ENCODE peak calls at places on chromosomes 1 and 21, in five cellular contexts. H, U, W, Y and D are unnamed samples.

GRCh38 chr1:64236584-64236983 is 33.2 kb downstream of the UBE2U start:
- DNase-seq in Y (no peak), H (no peak), U (no peak), W (no peak), D (no peak)

GRCh38 chr1:211910917-211911485 is 80.4 kb upstream of the LPGAT1 start:
- DNase-seq in Y (no peak), H (no peak), W (no peak), U (no peak), D (no peak)

GRCh38 chr1:29121951-29122661 is 1.6 kb downstream of the TMEM200B start:
- DNase-seq in Y (no peak), W (peak), H (no peak), U (no peak), D (no peak)

GRCh38 chr1:111677604-111678003 is 58.0 kb downstream of the RAP1A start:
- DNase-seq in W (no peak), Y (no peak), H (no peak), U (no peak), D (no peak)

GRCh38 chr1:207925210-207925609 is 14.3 kb upstream of the CD34 start:
- DNase-seq in H (peak), Y (no peak), W (no peak), U (peak), D (no peak)

GRCh38 chr1:200279810-200280411 is 129.9 kb downstream of the ZNF281 start:
- DNase-seq in Y (peak), U (no peak), W (no peak), H (peak), D (no peak)

GRCh38 chr1:41539999-41540398 is 55.5 kb upstream of the EDN2 start:
- DNase-seq in U (no peak), Y (no peak), H (peak), W (no peak), D (no peak)

GRCh38 chr1:205441716-205442050 is 14.2 kb downstream of the BLACAT1 start:
- DNase-seq in H (no peak), Y (no peak), W (no peak), U (no peak), D (no peak)

GRCh38 chr1:6897138-6897537 is 111.9 kb downstream of the CAMTA1 start:
- DNase-seq in W (no peak), H (no peak), U (no peak), Y (peak), D (no peak)

GRCh38 chr1:61222240-61222639 is 139.9 kb downstream of the NFIA start:
- DNase-seq in H (no peak), U (no peak), W (no peak), Y (no peak), D (no peak)

GRCh38 chr1:6738987-6739386 is 37.4 kb upstream of the DNAJC11 start:
- DNase-seq in W (no peak), U (no peak), H (no peak), Y (no peak), D (no peak)

GRCh38 chr21:32599146-32599925 is 12.8 kb downstream of the CFAP298 start:
- DNase-seq in Y (peak), H (no peak), U (no peak), W (no peak), D (no peak)

GRCh38 chr1:152047607-152047953 is 10.8 kb upstream of the S100A11 start:
- DNase-seq in H (peak), W (peak), U (no peak), Y (no peak), D (no peak)

GRCh38 chr1:231139659-231140650 is 21.9 kb upstream of the TRIM67 start:
- DNase-seq in W (no peak), U (no peak), Y (peak), H (no peak), D (peak)

GRCh38 chr1:91876040-91876470 is 9.9 kb downstream of the TGFBR3 start:
- DNase-seq in U (no peak), W (no peak), H (no peak), Y (no peak), D (no peak)

GRCh38 chr1:154725841-154726240 is 117.9 kb upstream of the ADAR start:
- DNase-seq in U (no peak), Y (no peak), W (no peak), H (no peak), D (no peak)

GRCh38 chr1:213676741-213677140 is 311.0 kb upstream of the PROX1 start:
- DNase-seq in W (no peak), U (no peak), Y (no peak), H (no peak), D (peak)

GRCh38 chr1:50971748-50972305 is 1.8 kb downstream of the CDKN2C start:
- DNase-seq in U (no peak), Y (no peak), W (no peak), H (no peak), D (no peak)

GRCh38 chr1:80056179-80056578 is 1049.6 kb upstream of the ADGRL4 start:
- DNase-seq in Y (no peak), U (no peak), W (no peak), H (no peak), D (no peak)

GRCh38 chr21:14814282-14814681 is 250.5 kb downstream of the NRIP1 start:
- DNase-seq in U (no peak), W (no peak), Y (no peak), H (no peak), D (no peak)

GRCh38 chr1:87950369-87950768 is 621.7 kb downstream of the LMO4 start:
- DNase-seq in Y (no peak), U (no peak), H (no peak), W (no peak), D (no peak)

GRCh38 chr1:26378088-26378878 is 5.7 kb upstream of the ZNF683 start:
- DNase-seq in U (no peak), W (no peak), Y (no peak), H (no peak), D (no peak)

GRCh38 chr1:48758976-48759375 is 17.7 kb downstream of the BEND5 start:
- DNase-seq in H (no peak), U (no peak), W (no peak), Y (no peak), D (no peak)

GRCh38 chr1:219299420-219299819 is 125.7 kb downstream of the LYPLAL1 start:
- DNase-seq in W (no peak), H (no peak), U (no peak), Y (no peak), D (no peak)

GRCh38 chr1:67339623-67340343 is 32.1 kb downstream of the IL12RB2 start:
- DNase-seq in H (no peak), W (no peak), U (no peak), Y (no peak), D (no peak)

GRCh38 chr1:37410815-37411214 is 63.6 kb upstream of the ZC3H12A start:
- DNase-seq in H (no peak), Y (peak), U (no peak), W (no peak), D (no peak)

GRCh38 chr1:234977891-234978396 is 150.7 kb downstream of the TOMM20 start:
- DNase-seq in W (no peak), U (no peak), Y (peak), H (peak), D (no peak)

GRCh38 chr1:234980224-234980656 is 148.4 kb downstream of the TOMM20 start:
- DNase-seq in W (peak), H (no peak), U (no peak), Y (no peak), D (no peak)

GRCh38 chr1:234979316-234980223 is 149.1 kb downstream of the TOMM20 start:
- DNase-seq in U (no peak), W (no peak), Y (no peak), H (no peak), D (no peak)

GRCh38 chr1:234976880-234977680 is 151.6 kb downstream of the TOMM20 start:
- DNase-seq in W (no peak), H (no peak), U (no peak), Y (no peak), D (no peak)

GRCh38 chr1:234978397-234979291 is 150.0 kb downstream of the TOMM20 start:
- DNase-seq in H (peak), W (no peak), Y (peak), U (no peak), D (no peak)
- TF ChIP-seq EP300 in H (no peak), W (no peak), Y (peak), U (no peak), D (no peak)

GRCh38 chr21:42285569-42286245 is 29.5 kb downstream of the TFF3 start:
- DNase-seq in W (no peak), U (no peak), Y (no peak), H (no peak), D (no peak)

GRCh38 chr21:42289926-42290325 is 25.3 kb downstream of the TFF3 start:
- DNase-seq in H (no peak), U (peak), W (no peak), Y (no peak), D (no peak)

GRCh38 chr21:42287193-42288083 is 27.8 kb downstream of the TFF3 start:
- DNase-seq in U (no peak), H (no peak), Y (no peak), W (no peak), D (no peak)

GRCh38 chr21:42288962-42289361 is 26.2 kb downstream of the TFF3 start:
- DNase-seq in W (no peak), Y (no peak), U (no peak), H (no peak), D (no peak)

DNA sequence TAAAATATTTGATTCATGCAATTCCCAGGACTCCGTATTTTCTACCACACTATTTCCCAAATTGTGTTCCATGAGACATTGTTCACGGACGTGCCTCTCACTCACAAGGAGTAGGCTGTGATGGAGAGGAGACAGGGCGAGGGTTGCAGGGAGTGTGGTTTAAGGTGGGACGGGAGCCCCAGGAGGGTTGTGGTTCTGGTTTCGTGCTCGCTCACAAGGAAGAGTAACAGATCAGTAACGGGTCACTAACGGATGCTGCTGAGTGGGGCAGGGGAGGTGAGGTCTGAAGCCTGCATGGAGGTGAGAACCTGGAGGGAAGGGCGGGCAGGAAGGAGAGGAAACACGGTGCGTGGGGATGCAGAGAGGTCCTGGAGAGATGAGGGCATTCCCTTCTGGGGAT is 28.8 kb downstream of the TFF3 start:
- DNase-seq in Y (no peak), H (no peak), U (no peak), W (no peak), D (no peak)
- TF ChIP-seq EP300 in Y (no peak), H (no peak), U (no peak), W (no peak), D (no peak)

DNA sequence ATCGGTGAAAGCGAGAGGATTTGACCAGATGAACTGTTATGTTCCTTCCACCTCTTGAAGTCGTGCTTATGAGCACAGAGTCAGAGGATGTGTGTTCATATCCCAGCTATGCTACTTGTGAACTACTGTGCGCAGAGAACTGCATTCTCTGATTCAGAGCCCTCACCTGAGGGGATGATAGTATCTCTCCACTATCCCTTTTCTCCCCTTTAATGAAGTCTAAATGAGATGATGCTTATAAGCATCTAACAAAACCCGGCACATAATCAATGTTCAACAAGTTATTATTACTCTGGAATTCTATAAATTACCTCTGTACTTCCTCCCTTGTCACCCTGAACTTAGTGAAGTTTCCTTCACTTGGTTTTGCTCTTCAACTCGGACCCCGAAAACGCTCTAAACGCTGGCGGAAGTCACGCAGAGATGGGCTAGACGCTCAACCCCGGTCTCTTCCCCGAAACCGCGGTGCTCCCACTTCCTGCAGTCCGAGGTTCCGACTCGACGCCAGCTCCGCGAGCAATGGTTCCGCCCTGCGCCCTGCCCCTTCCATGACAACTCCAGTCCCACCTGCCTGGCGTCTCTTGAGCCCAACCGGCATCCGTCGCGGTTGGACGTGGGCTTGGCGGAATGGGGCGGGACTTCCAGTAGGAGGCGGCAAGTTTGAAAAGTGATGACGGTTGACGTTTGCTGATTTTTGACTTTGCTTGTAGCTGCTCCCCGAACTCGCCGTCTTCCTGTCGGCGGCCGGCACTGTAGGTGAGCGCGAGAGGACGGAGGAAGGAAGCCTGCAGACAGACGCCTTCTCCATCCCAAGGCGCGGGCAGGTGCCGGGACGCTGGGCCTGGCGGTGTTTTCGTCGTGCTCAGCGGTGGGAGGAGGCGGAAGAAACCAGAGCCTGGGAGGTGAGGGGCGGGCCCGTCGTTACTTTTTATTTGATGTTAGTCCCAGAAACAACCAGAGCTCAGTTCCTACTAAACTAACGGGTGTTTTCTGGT is at the start of gene NUF2:
- DNase-seq in Y (peak), W (peak), U (peak), H (peak), D (peak)
- TF ChIP-seq EP300 in Y (peak), W (no peak), U (peak), H (peak), D (no peak)

DNA sequence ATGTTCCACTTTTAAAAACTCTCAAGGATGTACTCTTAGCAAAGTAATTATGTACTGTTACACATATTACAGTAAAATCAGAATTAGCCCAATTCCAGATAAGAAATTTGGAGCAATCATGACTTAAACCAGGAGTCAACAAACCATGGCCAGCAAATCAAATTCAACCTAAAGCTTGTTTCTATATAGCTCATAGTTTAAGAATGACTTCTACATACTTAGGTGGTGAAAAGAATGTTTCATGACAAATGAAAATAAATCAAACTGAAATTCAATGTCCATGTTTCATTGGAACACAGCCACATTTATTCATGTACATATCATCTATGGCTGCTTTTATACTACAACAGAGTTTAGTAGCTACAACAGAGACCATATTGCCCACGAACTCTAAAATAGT is 35.1 kb downstream of the FRRS1 start:
- DNase-seq in U (no peak), H (no peak), W (no peak), Y (no peak), D (no peak)
- TF ChIP-seq EP300 in U (no peak), H (no peak), W (no peak), Y (no peak), D (no peak)

DNA sequence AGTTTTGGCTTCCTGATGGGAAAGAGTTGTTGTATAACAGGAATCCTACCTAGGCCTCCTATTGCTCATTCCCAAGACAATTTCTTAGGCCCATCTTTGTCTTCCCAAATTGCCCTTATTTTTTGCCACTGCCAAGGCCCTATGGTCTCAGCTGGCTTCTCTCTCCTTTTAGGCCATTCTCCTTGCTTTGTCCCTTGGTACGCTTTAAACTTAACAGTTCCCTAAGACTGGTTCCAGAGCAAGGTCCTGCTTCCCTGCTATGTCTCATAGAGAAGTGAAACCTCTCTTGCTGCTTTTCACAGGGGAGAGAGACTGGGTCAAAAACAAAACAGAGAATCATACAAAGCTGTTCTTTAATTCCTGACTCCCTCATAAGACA is 77.1 kb downstream of the XCL2 start:
- DNase-seq in Y (no peak), H (no peak), W (no peak), U (no peak), D (no peak)
- TF ChIP-seq EP300 in Y (no peak), H (no peak), W (no peak), U (no peak), D (no peak)

GRCh38 chr1:117707371-117707770 is 101.5 kb downstream of the TENT5C start:
- DNase-seq in Y (no peak), U (no peak), H (no peak), W (no peak), D (no peak)

GRCh38 chr1:117708323-117709288 is 102.8 kb downstream of the TENT5C start:
- DNase-seq in Y (no peak), W (no peak), U (no peak), H (no peak), D (no peak)

GRCh38 chr1:117709398-117709797 is 103.5 kb downstream of the TENT5C start:
- DNase-seq in H (no peak), Y (no peak), U (no peak), W (no peak), D (no peak)

GRCh38 chr1:117710710-117711109 is 104.9 kb downstream of the TENT5C start:
- DNase-seq in W (no peak), H (no peak), U (no peak), Y (no peak), D (no peak)

GRCh38 chr1:117712598-117712997 is 106.8 kb downstream of the TENT5C start:
- DNase-seq in U (no peak), Y (no peak), H (no peak), W (no peak), D (no peak)
- TF ChIP-seq EP300 in U (no peak), Y (no peak), H (no peak), W (no peak), D (no peak)

GRCh38 chr1:235950318-235950717 is 83.6 kb upstream of the LYST start:
- DNase-seq in H (no peak), U (no peak), Y (no peak), W (no peak), D (no peak)

GRCh38 chr1:235953801-235954200 is 87.1 kb upstream of the LYST start:
- DNase-seq in Y (no peak), W (no peak), U (no peak), H (no peak), D (no peak)

GRCh38 chr1:235954306-235955283 is 87.9 kb upstream of the LYST start:
- DNase-seq in H (no peak), U (no peak), W (no peak), Y (peak), D (no peak)

GRCh38 chr1:235955777-235956176 is 89.1 kb upstream of the LYST start:
- DNase-seq in Y (no peak), U (no peak), H (no peak), W (no peak), D (no peak)

GRCh38 chr1:235952950-235953615 is 86.4 kb upstream of the LYST start:
- DNase-seq in H (no peak), Y (no peak), U (no peak), W (no peak), D (no peak)
- TF ChIP-seq EP300 in H (no peak), Y (no peak), U (no peak), W (no peak), D (no peak)

DNA sequence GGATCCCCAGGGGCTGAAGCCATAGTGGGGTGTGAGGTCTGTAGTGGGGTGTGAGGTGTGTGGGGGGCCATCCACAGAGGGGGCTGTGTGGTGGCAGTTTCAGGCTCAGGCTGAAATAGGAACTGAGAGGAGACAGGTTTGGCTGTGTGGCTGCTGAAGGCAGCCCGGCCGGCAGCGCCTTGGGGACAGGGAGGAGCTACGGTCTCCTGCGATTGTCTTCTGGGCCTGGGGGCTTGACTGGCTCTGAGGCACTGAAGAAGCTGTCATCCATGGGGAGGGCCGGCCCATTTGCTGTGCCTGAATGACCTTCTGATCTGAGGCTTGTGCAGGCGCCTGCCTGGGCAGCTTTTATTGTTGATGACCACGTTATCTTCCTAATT is 10.0 kb upstream of the TTC34 start:
- DNase-seq in W (no peak), U (no peak), Y (no peak), H (no peak), D (no peak)
- TF ChIP-seq EP300 in W (no peak), U (no peak), Y (no peak), H (no peak), D (no peak)

GRCh38 chr1:85330206-85330605 is 53.8 kb upstream of the BCL10 start:
- DNase-seq in U (no peak), H (no peak), Y (peak), W (no peak), D (no peak)

GRCh38 chr1:85334962-85335361 is 58.5 kb upstream of the BCL10 start:
- DNase-seq in U (no peak), H (no peak), Y (no peak), W (no peak), D (no peak)

GRCh38 chr1:85330711-85331290 is 54.4 kb upstream of the BCL10 start:
- DNase-seq in W (no peak), Y (no peak), U (no peak), H (no peak), D (no peak)

GRCh38 chr1:85333186-85333585 is 56.8 kb upstream of the BCL10 start:
- DNase-seq in U (no peak), W (no peak), H (no peak), Y (no peak), D (no peak)

DNA sequence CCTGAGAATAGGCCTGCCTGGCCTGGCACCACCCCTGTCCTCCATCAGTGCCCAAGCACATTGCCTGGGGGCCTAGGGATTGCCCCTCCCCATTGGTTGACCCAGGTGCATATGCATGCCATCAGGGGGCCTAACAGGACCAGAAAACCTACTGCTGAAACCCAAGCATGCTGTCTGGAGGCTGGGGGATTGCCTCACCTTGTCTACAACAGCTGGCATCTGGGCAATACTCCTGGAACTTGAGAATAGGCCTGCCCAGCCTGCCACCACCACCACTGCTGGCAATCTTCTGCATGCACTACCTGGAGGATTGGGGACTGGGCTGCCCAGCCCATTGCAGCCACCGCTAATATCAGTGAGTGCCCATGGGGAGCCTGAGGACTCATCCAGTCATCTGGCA is 56.1 kb upstream of the BCL10 start:
- DNase-seq in U (no peak), H (no peak), Y (no peak), W (no peak), D (no peak)
- TF ChIP-seq EP300 in U (no peak), H (no peak), Y (no peak), W (no peak), D (no peak)